ENCODE peak calls at places on chromosome 5, in four cellular contexts. W is AG09309, G is upper lobe of left lung, J is HFFc6. X is an unnamed sample.

GRCh38 chr5:41510176-41510831 is at the start of gene PLCXD3:
- DNase-seq in W (no peak), G (peak), J (no peak), X (no peak)

GRCh38 chr5:74685979-74686631 is 1.1 kb downstream of the HEXB start:
- DNase-seq in W (no peak), G (no peak), J (no peak), X (no peak)

GRCh38 chr5:159156839-159157238 is 52.5 kb downstream of the RNF145 start:
- DNase-seq in W (peak), G (no peak), J (peak), X (peak)

GRCh38 chr5:102910240-102911226 is 155.4 kb downstream of the PAM start:
- DNase-seq in W (peak), G (no peak), J (peak), X (no peak)

GRCh38 chr5:20213803-20214202 is 225.8 kb upstream of the CDH18 start:
- DNase-seq in W (no peak), G (no peak), J (no peak), X (no peak)

GRCh38 chr5:95985249-95985648 is 23.6 kb upstream of the ELL2 start:
- DNase-seq in W (no peak), G (no peak), J (no peak), X (no peak)

GRCh38 chr5:64147849-64148441 is 17.7 kb upstream of the RNF180 start:
- DNase-seq in W (peak), G (no peak), J (peak), X (peak)

GRCh38 chr5:41281215-41281810 is 68.0 kb upstream of the C6 start:
- DNase-seq in W (no peak), G (no peak), J (no peak), X (no peak)

GRCh38 chr5:65076251-65076869 is 307.6 kb downstream of the CWC27 start:
- DNase-seq in W (peak), G (no peak), J (peak), X (peak)

GRCh38 chr5:83683836-83684235 is 36.8 kb downstream of the HAPLN1 start:
- DNase-seq in W (no peak), G (no peak), J (no peak), X (no peak)

GRCh38 chr5:168042284-168043080 is 249.0 kb upstream of the WWC1 start:
- DNase-seq in W (no peak), G (no peak), J (no peak), X (no peak)

GRCh38 chr5:81687292-81687691 is 63.6 kb downstream of the SSBP2 start:
- DNase-seq in W (no peak), G (no peak), J (no peak), X (no peak)

GRCh38 chr5:139746691-139747582 is 48.7 kb upstream of the PSD2 start:
- DNase-seq in W (no peak), G (peak), J (no peak), X (no peak)

GRCh38 chr5:65190328-65191053 is 291.2 kb downstream of the ADAMTS6 start:
- DNase-seq in W (peak), G (no peak), J (peak), X (peak)

GRCh38 chr5:91885291-91886265 is 502.5 kb upstream of the ARRDC3 start:
- DNase-seq in W (no peak), G (no peak), J (no peak), X (no peak)

GRCh38 chr5:173602423-173602822 is 14.0 kb downstream of the BOD1 start:
- DNase-seq in W (peak), G (no peak), J (peak), X (peak)

GRCh38 chr5:90902681-90903386 is 344.2 kb downstream of the ADGRV1 start:
- DNase-seq in W (no peak), G (no peak), J (no peak), X (no peak)

GRCh38 chr5:142298789-142299188 is 26.0 kb downstream of the SPRY4 start:
- DNase-seq in W (no peak), G (no peak), J (no peak), X (no peak)

GRCh38 chr5:140131967-140132409 is 6.3 kb downstream of the IGIP start:
- DNase-seq in W (peak), G (no peak), J (peak), X (peak)

GRCh38 chr5:12772276-12772675 is 868.0 kb upstream of the CTNND2 start:
- DNase-seq in W (no peak), G (no peak), J (no peak), X (no peak)

GRCh38 chr5:96219580-96220281 is 213.3 kb downstream of the PCSK1 start:
- DNase-seq in W (peak), G (no peak), J (peak), X (no peak)

GRCh38 chr5:10235350-10235749 is 14.3 kb downstream of the ATPSCKMT start:
- DNase-seq in W (no peak), G (peak), J (no peak), X (no peak)

GRCh38 chr5:144207875-144208444 is 37.3 kb downstream of the KCTD16 start:
- DNase-seq in W (no peak), G (no peak), J (no peak), X (no peak)

GRCh38 chr5:15373151-15373550 is 126.8 kb upstream of the FBXL7 start:
- DNase-seq in W (no peak), G (no peak), J (no peak), X (no peak)

GRCh38 chr5:83084336-83084735 is 7.0 kb downstream of the XRCC4 start:
- DNase-seq in W (no peak), G (no peak), J (no peak), X (no peak)

GRCh38 chr5:139968547-139969261 is 74.4 kb downstream of the NRG2 start:
- DNase-seq in W (no peak), G (peak), J (peak), X (peak)

GRCh38 chr5:31361234-31361633 is 167.7 kb downstream of the CDH6 start:
- DNase-seq in W (no peak), G (no peak), J (peak), X (no peak)

GRCh38 chr5:36689225-36689624 is 82.8 kb downstream of the SLC1A3 start:
- DNase-seq in W (no peak), G (no peak), J (no peak), X (no peak)

GRCh38 chr5:174723979-174724483 is 351 bp upstream of the MSX2 start:
- DNase-seq in W (no peak), G (no peak), J (no peak), X (no peak)

GRCh38 chr5:174448041-174448440 is 276.3 kb upstream of the MSX2 start:
- DNase-seq in W (no peak), G (no peak), J (no peak), X (no peak)

GRCh38 chr5:168073311-168073710 is 218.1 kb upstream of the WWC1 start:
- DNase-seq in W (no peak), G (no peak), J (no peak), X (no peak)

GRCh38 chr5:80755634-80756033 is 100.9 kb upstream of the DHFR start:
- DNase-seq in W (no peak), G (no peak), J (no peak), X (no peak)

GRCh38 chr5:160311491-160312138 is 749 bp downstream of the CCNJL start:
- DNase-seq in W (no peak), G (peak), J (no peak), X (no peak)

GRCh38 chr5:168647083-168647482 is 67.9 kb upstream of the PANK3 start:
- DNase-seq in W (peak), G (no peak), J (peak), X (no peak)

X was measured in fibroblast of the conjunctiva.